ENCODE peak calls at places on chromosomes 11 and 22, in four cellular contexts. X is K562, Z is HepG2, I is GM12878. C is an unnamed sample.

GRCh38 chr11:66581261-66581660 is 11.6 kb downstream of the CCDC87 start:
- DNase-seq in X (no peak), Z (no peak), I (no peak), C (no peak)

GRCh38 chr22:47163876-47164513 is 401.5 kb downstream of the TBC1D22A start:
- DNase-seq in I (no peak), X (no peak), Z (no peak), C (no peak)

GRCh38 chr11:102798012-102798746 is at the start of gene MMP1:
- DNase-seq in X (no peak), Z (no peak), I (no peak), C (no peak)

GRCh38 chr22:42697542-42698013 is 23.1 kb downstream of the A4GALT start:
- DNase-seq in I (no peak), X (no peak), Z (peak; percentile 61), C (no peak)

GRCh38 chr11:1152316-1153104 is 5.2 kb upstream of the MUC5AC start:
- DNase-seq in I (no peak), X (peak; percentile 11), Z (peak; percentile 12), C (no peak)

GRCh38 chr11:30165652-30166051 is 65.2 kb upstream of the FSHB start:
- DNase-seq in I (no peak), Z (no peak), X (no peak), C (no peak)

GRCh38 chr11:109426442-109426841 is 4.5 kb downstream of the C11orf87 start:
- DNase-seq in X (no peak), I (no peak), Z (no peak), C (no peak)

GRCh38 chr11:67255864-67256263 is 10.4 kb upstream of the GRK2 start:
- DNase-seq in Z (no peak), X (no peak), I (no peak), C (no peak)

GRCh38 chr11:68266121-68266891 is 5.5 kb downstream of the C11orf24 start:
- DNase-seq in Z (no peak), X (no peak), I (peak; percentile 81), C (no peak)

GRCh38 chr11:31796523-31797226 is 14.4 kb downstream of the PAX6 start:
- DNase-seq in I (no peak), Z (no peak), X (no peak), C (no peak)

GRCh38 chr22:45548991-45549736 is 46.5 kb downstream of the FBLN1 start:
- DNase-seq in I (no peak), Z (no peak), X (peak; percentile 37), C (no peak)

GRCh38 chr22:17943533-17944204 is 80.7 kb downstream of the MICAL3 start:
- DNase-seq in Z (no peak), X (no peak), I (no peak), C (no peak)

GRCh38 chr22:36052505-36052941 is 23.9 kb upstream of the RBFOX2 start:
- DNase-seq in Z (no peak), I (no peak), X (peak; percentile 77), C (no peak)

GRCh38 chr11:70072471-70073187 is 5.5 kb upstream of the ANO1 start:
- DNase-seq in I (no peak), X (no peak), Z (no peak), C (no peak)

GRCh38 chr11:8192016-8192895 is 23.4 kb upstream of the RIC3 start:
- DNase-seq in X (peak; percentile 72), Z (peak; percentile 45), I (no peak), C (peak; percentile 83)

GRCh38 chr22:41951898-41952474 is at the start of gene SMIM45:
- DNase-seq in Z (no peak), X (no peak), I (no peak), C (no peak)

GRCh38 chr11:44427432-44427831 is 117.5 kb upstream of the ALX4 start:
- DNase-seq in I (no peak), X (peak; percentile 64), Z (no peak), C (peak; percentile 57)

GRCh38 chr11:106466441-106467190 is 389.2 kb downstream of the AASDHPPT start:
- DNase-seq in Z (peak; percentile 36), X (no peak), I (no peak), C (no peak)

GRCh38 chr22:30675436-30675835 is 7.8 kb upstream of the DUSP18 start:
- DNase-seq in Z (no peak), I (no peak), X (no peak), C (no peak)

GRCh38 chr11:63961608-63962412 is 12.6 kb upstream of the COX8A start:
- DNase-seq in Z (peak; percentile 46), I (no peak), X (no peak), C (no peak)

GRCh38 chr11:96567193-96567592 is 177.4 kb downstream of the JRKL start:
- DNase-seq in I (no peak), X (no peak), Z (no peak), C (no peak)

GRCh38 chr11:110463153-110463552 is 33.4 kb downstream of the FDX1 start:
- DNase-seq in X (peak; percentile 12), I (no peak), Z (no peak), C (peak; percentile 33)

GRCh38 chr11:106840993-106841392 is 177.3 kb downstream of the GUCY1A2 start:
- DNase-seq in Z (no peak), I (no peak), X (no peak), C (no peak)

GRCh38 chr22:30425616-30426394 is at the start of gene MTFP1:
- DNase-seq in I (no peak), Z (peak; percentile 66), X (peak; percentile 66), C (peak; percentile 76)

GRCh38 chr11:45922425-45923082 is at the start of gene LARGE2:
- DNase-seq in X (peak; percentile 93), I (no peak), Z (no peak), C (peak; percentile 72)

GRCh38 chr22:47059076-47059475 is 296.6 kb downstream of the TBC1D22A start:
- DNase-seq in X (no peak), Z (no peak), I (no peak), C (no peak)

GRCh38 chr11:78630155-78630554 is 55.5 kb upstream of the NARS2 start:
- DNase-seq in X (no peak), Z (no peak), I (no peak), C (no peak)

GRCh38 chr22:38110863-38111852 is 674 bp upstream of the BAIAP2L2 start:
- DNase-seq in Z (peak; percentile 49), X (no peak), I (no peak), C (no peak)

GRCh38 chr11:78926633-78927347 is 352.1 kb upstream of the NARS2 start:
- DNase-seq in I (no peak), X (no peak), Z (no peak), C (no peak)

GRCh38 chr11:95727630-95728029 is 62.0 kb downstream of the FAM76B start:
- DNase-seq in Z (no peak), I (no peak), X (no peak), C (no peak)

GRCh38 chr11:12287374-12288211 is 89.8 kb upstream of the PARVA start:
- DNase-seq in Z (peak; percentile 59), X (peak; percentile 40), I (no peak), C (no peak)

GRCh38 chr11:112564228-112564955 is 303.7 kb upstream of the PLET1 start:
- DNase-seq in Z (peak; percentile 11), X (no peak), I (no peak), C (no peak)

GRCh38 chr11:133081730-133082452 is 450.4 kb downstream of the OPCML start:
- DNase-seq in I (no peak), Z (no peak), X (no peak), C (no peak)

GRCh38 chr11:110962907-110963306 is 250.7 kb upstream of the ARHGAP20 start:
- DNase-seq in Z (no peak), X (no peak), I (no peak), C (no peak)

GRCh38 chr11:120929664-120930154 is 94.2 kb upstream of the TBCEL start:
- DNase-seq in Z (peak; percentile 30), X (peak; percentile 67), I (no peak), C (peak; percentile 79)
- TF ChIP-seq FOXM1 in Z (no peak), X (no peak), I (no peak), C (no peak)

DNA sequence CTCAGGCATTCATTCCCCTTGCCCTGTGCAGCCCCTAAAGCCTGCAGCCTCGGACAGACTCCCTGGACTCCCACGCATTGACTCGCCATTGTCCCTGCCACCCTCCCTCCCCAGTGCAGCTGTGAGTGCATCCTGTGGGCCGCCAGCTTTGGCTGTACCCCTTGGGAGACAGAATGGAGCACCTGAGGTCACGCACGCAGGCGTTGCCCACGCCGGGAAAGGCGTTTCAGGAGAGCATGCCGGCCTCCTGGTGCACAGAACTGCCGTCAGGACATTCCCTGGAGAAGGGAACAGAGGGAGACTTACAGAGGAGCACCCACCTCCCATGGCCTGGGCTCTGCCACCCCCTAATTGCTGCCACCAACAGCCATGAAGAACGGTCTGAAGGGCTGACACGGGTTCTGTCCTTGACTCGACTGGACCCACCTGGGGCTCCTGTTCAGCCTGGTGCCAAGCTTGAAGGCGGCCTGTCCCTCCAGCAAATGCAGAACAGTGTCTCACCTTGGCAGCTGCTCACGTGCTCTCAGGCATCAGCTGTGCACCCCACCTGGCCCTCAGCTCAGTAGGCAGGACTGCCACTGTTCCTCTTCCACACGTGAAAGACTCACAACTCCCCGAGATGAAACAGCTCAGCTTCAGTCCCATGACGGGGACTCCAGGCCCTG is 503.8 kb downstream of the BRD1 start:
- DNase-seq in Z (no peak), I (no peak), X (no peak), C (no peak)
- TF ChIP-seq FOXK2 in Z (no peak), I (no peak), X (no peak), C (no peak)

DNA sequence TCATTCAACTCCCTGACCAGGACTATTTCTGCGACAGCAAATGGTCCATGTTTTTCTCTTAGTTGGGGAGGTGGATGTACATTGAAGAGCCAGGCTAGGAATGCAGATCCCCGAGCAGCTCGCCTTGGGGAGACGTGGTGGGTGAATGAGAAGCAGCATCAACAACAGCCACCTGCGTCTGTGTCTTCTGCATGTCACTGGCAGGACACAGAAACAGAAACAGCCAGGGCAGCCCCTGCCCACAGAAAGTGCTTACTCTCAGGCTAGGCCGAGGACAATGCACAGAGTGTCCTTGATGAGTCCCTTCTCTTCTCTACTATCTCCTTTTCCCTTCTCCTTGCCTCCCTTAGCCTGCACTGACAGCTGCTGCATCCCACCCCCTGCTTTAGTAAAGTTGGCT is 541.9 kb upstream of the CADM1 start:
- DNase-seq in I (no peak), X (no peak), Z (no peak), C (no peak)
- TF ChIP-seq TARDBP in I (no peak), X (no peak), Z (no peak), C (no peak)

DNA sequence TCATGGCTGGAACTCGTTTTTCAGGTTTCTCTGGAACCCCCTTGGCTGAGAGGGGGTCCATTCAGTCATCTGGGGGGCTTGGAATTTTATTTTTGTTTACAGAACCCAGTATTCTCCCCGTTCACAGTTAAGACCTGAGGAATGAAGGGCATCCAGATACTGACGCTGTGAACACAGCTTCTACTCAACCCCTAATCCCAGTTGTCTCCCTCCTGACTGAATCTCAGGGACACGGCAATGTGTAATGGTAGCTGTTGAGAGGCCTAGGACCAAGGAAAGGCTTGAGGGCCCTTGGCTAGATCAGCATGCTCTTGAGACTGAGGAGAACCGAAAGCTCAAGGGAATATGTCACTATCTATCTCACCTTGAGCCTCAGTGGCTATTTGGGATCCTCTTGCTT is 113.6 kb downstream of the SWAP70 start:
- DNase-seq in Z (no peak), I (no peak), X (no peak), C (no peak)
- TF ChIP-seq FOXM1 in Z (no peak), I (no peak), X (no peak), C (no peak)

GRCh38 chr22:44524806-44525205 is 26.8 kb upstream of the RTL6 start:
- DNase-seq in X (no peak), Z (no peak), I (no peak), C (no peak)

GRCh38 chr22:44526431-44527115 is 28.5 kb upstream of the RTL6 start:
- DNase-seq in I (no peak), Z (no peak), X (no peak), C (no peak)

GRCh38 chr22:44522526-44523170 is 24.6 kb upstream of the RTL6 start:
- DNase-seq in Z (no peak), X (no peak), I (no peak), C (no peak)

GRCh38 chr22:44523981-44524759 is 26.1 kb upstream of the RTL6 start:
- DNase-seq in Z (no peak), I (no peak), X (no peak), C (no peak)

GRCh38 chr22:44525872-44526271 is 27.8 kb upstream of the RTL6 start:
- DNase-seq in I (no peak), Z (no peak), X (no peak), C (no peak)
- TF ChIP-seq FOXK2 in I (no peak), Z (no peak), X (no peak), C (no peak)

C was measured in HEK293T.